ENCODE peak calls at places on chromosomes 11 and 22, in five cellular contexts. K, P, S, Y and J are unnamed samples.

GRCh38 chr11:117387992-117388765 is 60.5 kb downstream of the CEP164 start:
- DNase-seq in S (no peak), P (no peak), K (no peak), Y (no peak), J (no peak)

GRCh38 chr22:37180531-37181231 is 7.4 kb downstream of the C1QTNF6 start:
- DNase-seq in S (no peak), P (peak), K (no peak), Y (no peak), J (no peak)

GRCh38 chr11:763549-764321 is 13.6 kb downstream of the GATD1 start:
- DNase-seq in P (no peak), S (no peak), K (no peak), Y (no peak), J (peak)

GRCh38 chr11:134441706-134442105 is 29.7 kb upstream of the B3GAT1 start:
- DNase-seq in P (no peak), K (no peak), Y (no peak), S (no peak), J (no peak)

GRCh38 chr11:112157274-112157766 is 6.6 kb downstream of the IL18 start:
- DNase-seq in S (no peak), K (no peak), P (no peak), Y (no peak), J (no peak)

GRCh38 chr11:68825603-68826002 is 16.1 kb downstream of the CPT1A start:
- DNase-seq in K (no peak), Y (peak), P (peak), S (peak), J (no peak)

GRCh38 chr22:24485608-24486007 is 9.5 kb upstream of the UPB1 start:
- DNase-seq in K (no peak), P (no peak), S (no peak), Y (no peak), J (no peak)

GRCh38 chr22:23790819-23791736 is 4.3 kb downstream of the SMARCB1 start:
- DNase-seq in Y (no peak), K (peak), P (no peak), S (no peak), J (no peak)

GRCh38 chr11:5674391-5674790 is 10.5 kb downstream of the TRIM5 start:
- DNase-seq in K (no peak), Y (no peak), P (no peak), S (no peak), J (no peak)

GRCh38 chr11:101446238-101446637 is 137.6 kb downstream of the TRPC6 start:
- DNase-seq in S (no peak), P (no peak), K (no peak), Y (no peak), J (no peak)

GRCh38 chr22:46801826-46802607 is 39.6 kb downstream of the TBC1D22A start:
- DNase-seq in S (no peak), Y (no peak), K (no peak), P (no peak), J (peak)

GRCh38 chr11:34464591-34465036 is 25.9 kb downstream of the CAT start:
- DNase-seq in P (no peak), S (no peak), K (no peak), Y (no peak), J (no peak)

GRCh38 chr11:78417888-78418583 is 416 bp upstream of the GAB2 start:
- DNase-seq in S (peak), K (peak), Y (peak), P (peak), J (peak)

GRCh38 chr11:102256251-102256650 is 61.0 kb upstream of the BIRC3 start:
- DNase-seq in Y (no peak), P (no peak), S (no peak), K (no peak), J (no peak)

GRCh38 chr22:50016988-50017700 is 4.6 kb upstream of the IL17REL start:
- DNase-seq in Y (no peak), P (no peak), K (no peak), S (peak), J (no peak)

GRCh38 chr11:126159719-126160344 is 51.6 kb downstream of the RPUSD4 start:
- DNase-seq in Y (peak), S (no peak), P (no peak), K (no peak), J (no peak)

GRCh38 chr11:124917115-124917637 is 1.9 kb upstream of the HEPN1 start:
- DNase-seq in S (no peak), P (no peak), Y (no peak), K (no peak), J (no peak)

GRCh38 chr11:120233207-120233803 is 6.6 kb upstream of the POU2F3 start:
- DNase-seq in S (no peak), K (no peak), Y (no peak), P (no peak), J (no peak)

GRCh38 chr11:11915625-11916024 is 73.9 kb downstream of the USP47 start:
- DNase-seq in K (no peak), P (no peak), S (no peak), Y (no peak), J (no peak)

GRCh38 chr11:131455843-131456704 is 85.7 kb downstream of the NTM start:
- DNase-seq in S (no peak), Y (no peak), P (no peak), K (no peak), J (no peak)

GRCh38 chr22:47918276-47918928 is 1156.0 kb downstream of the TBC1D22A start:
- DNase-seq in K (no peak), S (no peak), Y (no peak), P (peak), J (no peak)

GRCh38 chr11:125287467-125288232 is 123.1 kb downstream of the PKNOX2 start:
- DNase-seq in Y (no peak), S (no peak), K (peak), P (no peak), J (no peak)

GRCh38 chr11:71962428-71963038 is 33.7 kb downstream of the RNF121 start:
- DNase-seq in S (no peak), Y (no peak), K (no peak), P (no peak), J (no peak)

GRCh38 chr22:43471186-43471585 is 59.4 kb downstream of the MPPED1 start:
- DNase-seq in K (no peak), P (no peak), S (no peak), Y (no peak), J (no peak)

GRCh38 chr11:88420165-88420781 is 82.7 kb upstream of the CTSC start:
- DNase-seq in K (peak), S (no peak), P (no peak), Y (no peak), J (no peak)

GRCh38 chr22:17780116-17780740 is 6.0 kb upstream of the BID start:
- DNase-seq in P (no peak), Y (peak), S (no peak), K (no peak), J (no peak)

GRCh38 chr11:128473631-128474030 is 113.7 kb downstream of the ETS1 start:
- DNase-seq in P (peak), S (no peak), Y (no peak), K (no peak), J (no peak)

GRCh38 chr11:34358258-34358665 is 452 bp upstream of the ABTB2 start:
- DNase-seq in P (peak), K (peak), Y (peak), S (peak), J (no peak)

GRCh38 chr11:43835104-43835503 is 45.5 kb upstream of the ALKBH3 start:
- DNase-seq in K (no peak), Y (no peak), S (peak), P (no peak), J (no peak)

GRCh38 chr11:69000831-69001245 is 12.2 kb downstream of the MRGPRF start:
- DNase-seq in Y (peak), K (peak), P (peak), S (no peak), J (no peak)

GRCh38 chr11:23995891-23996290 is 501.0 kb upstream of the LUZP2 start:
- DNase-seq in S (no peak), P (no peak), K (no peak), Y (no peak), J (no peak)

GRCh38 chr11:8239056-8239455 is 24.6 kb downstream of the LMO1 start:
- DNase-seq in Y (no peak), P (no peak), S (no peak), K (no peak), J (no peak)

GRCh38 chr22:29541845-29542244 is 11.7 kb downstream of the THOC5 start:
- DNase-seq in S (no peak), Y (no peak), K (no peak), P (no peak), J (no peak)

GRCh38 chr22:20552913-20553401 is 45.5 kb downstream of the MED15 start:
- DNase-seq in Y (no peak), S (no peak), P (no peak), K (peak), J (no peak)

GRCh38 chr11:75968021-75968685 is 153.1 kb downstream of the UVRAG start:
- DNase-seq in Y (no peak), K (no peak), P (no peak), S (no peak), J (no peak)

GRCh38 chr11:69640260-69640994 is 529 bp upstream of the CCND1 start:
- DNase-seq in K (no peak), S (peak), Y (peak), P (peak), J (no peak)

GRCh38 chr11:15826826-15827225 is 529.5 kb downstream of the SOX6 start:
- DNase-seq in K (no peak), Y (peak), S (no peak), P (peak), J (no peak)

GRCh38 chr11:92340839-92341238 is 116.2 kb downstream of the FAT3 start:
- DNase-seq in S (no peak), P (no peak), K (no peak), Y (peak), J (no peak)
- TF ChIP-seq CTCF in S (no peak), P (no peak), K (no peak), Y (peak), J (peak)

GRCh38 chr11:118689503-118689851 is 10.0 kb upstream of the TREH start:
- DNase-seq in S (no peak), P (no peak), K (peak), Y (no peak), J (no peak)
- TF ChIP-seq CTCF in S (no peak), P (no peak), K (no peak), Y (no peak), J (no peak)

GRCh38 chr11:67252831-67253239 is 13.4 kb upstream of the GRK2 start:
- DNase-seq in K (no peak), Y (peak), P (peak), S (no peak), J (no peak)
- TF ChIP-seq CTCF in K (no peak), Y (peak), P (peak), S (no peak), J (peak)

GRCh38 chr11:85165819-85166218 is 461.3 kb downstream of the DLG2 start:
- DNase-seq in Y (no peak), P (no peak), K (no peak), S (no peak), J (no peak)
- TF ChIP-seq CTCF in Y (peak), P (no peak), K (no peak), S (no peak), J (no peak)

GRCh38 chr11:26929806-26930517 is 64.0 kb upstream of the FIBIN start:
- DNase-seq in K (no peak), S (no peak), Y (no peak), P (no peak), J (no peak)
- TF ChIP-seq CTCF in K (no peak), S (no peak), Y (no peak), P (no peak), J (no peak)

DNA sequence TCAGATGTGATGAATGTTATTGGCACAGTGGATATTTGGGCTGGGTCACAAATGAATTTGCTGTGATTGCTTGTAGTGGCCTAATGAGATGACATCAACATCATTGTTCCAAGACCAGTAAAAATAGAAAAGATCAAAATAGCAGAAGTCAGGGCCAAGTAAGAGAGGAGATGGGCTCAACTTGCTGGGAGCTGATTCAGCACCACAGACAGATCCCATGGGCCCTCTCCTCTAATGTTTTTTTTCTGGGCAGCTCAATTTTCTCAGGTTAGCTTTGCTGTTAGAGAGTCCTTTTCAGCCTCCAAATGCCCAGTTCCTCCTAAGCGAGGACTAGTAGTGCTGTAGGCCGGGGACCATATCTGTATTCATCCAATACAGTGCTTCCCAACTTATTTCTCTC is 86.0 kb upstream of the IZUMO1R start:
- DNase-seq in P (no peak), S (no peak), K (no peak), Y (no peak), J (no peak)
- TF ChIP-seq CTCF in P (no peak), S (no peak), K (no peak), Y (no peak), J (no peak)

GRCh38 chr11:3123761-3124733 is 41.1 kb downstream of the OSBPL5 start:
- DNase-seq in Y (no peak), P (peak), S (peak), K (peak), J (no peak)
- TF ChIP-seq CTCF in Y (no peak), P (no peak), S (no peak), K (no peak), J (no peak)